ENCODE peak calls at places on chromosomes 13 and 19, in seven cellular contexts. S, W, B, O, P, Z and N are unnamed samples.

GRCh38 chr13:64958106-64958505 is 2272.0 kb downstream of the PCDH9 start:
- DNase-seq in S (no peak), W (no peak), B (no peak), O (no peak), P (no peak), Z (no peak), N (no peak)

GRCh38 chr19:50362030-50362412 is 3.4 kb downstream of the NAPSA start:
- DNase-seq in S (no peak), W (no peak), B (no peak), O (no peak), P (no peak), Z (no peak), N (peak; percentile 30)

GRCh38 chr19:38043649-38044144 is 136.7 kb downstream of the SIPA1L3 start:
- DNase-seq in S (no peak), W (no peak), B (no peak), O (no peak), P (no peak), Z (no peak), N (no peak)

GRCh38 chr19:13098291-13099072 is 4.2 kb downstream of the LYL1 start:
- DNase-seq in S (no peak), W (no peak), B (no peak), O (no peak), P (no peak), Z (peak; percentile 65), N (peak; percentile 32)

GRCh38 chr13:53151692-53152421 is 123.2 kb downstream of the OLFM4 start:
- DNase-seq in S (peak; percentile 68), W (no peak), B (no peak), O (peak; percentile 44), P (peak; percentile 33), Z (peak; percentile 11), N (peak; percentile 75)

GRCh38 chr19:45254044-45254531 is 3.0 kb downstream of the MARK4 start:
- DNase-seq in S (no peak), W (no peak), B (no peak), O (no peak), P (no peak), Z (no peak), N (peak; percentile 10)

GRCh38 chr13:39119422-39119821 is 81.2 kb downstream of the NHLRC3 start:
- DNase-seq in S (no peak), W (no peak), B (no peak), O (no peak), P (no peak), Z (no peak), N (no peak)

GRCh38 chr19:54517483-54517882 is 14.9 kb downstream of the LAIR2 start:
- DNase-seq in S (peak; percentile 72), W (no peak), B (no peak), O (peak; percentile 37), P (peak; percentile 33), Z (peak; percentile 48), N (peak; percentile 74)

GRCh38 chr13:109843695-109844094 is 57.3 kb upstream of the IRS2 start:
- DNase-seq in S (no peak), W (no peak), B (no peak), O (no peak), P (peak; percentile 32), Z (no peak), N (no peak)
- TF ChIP-seq CTCF in S (no peak), W (no peak), B (no peak), O (no peak), P (no peak), Z (no peak), N (no peak)

GRCh38 chr19:4831351-4832340 is at the start of gene TICAM1:
- DNase-seq in S (peak; percentile 40), W (peak; percentile 88), B (no peak), O (peak; percentile 90), P (peak; percentile 84), Z (peak; percentile 77), N (peak; percentile 77)
- TF ChIP-seq CTCF in S (no peak), W (no peak), B (no peak), O (no peak), P (peak; percentile 12), Z (peak; percentile 3), N (no peak)

GRCh38 chr13:37014609-37015008 is 14.0 kb downstream of the EXOSC8 start:
- DNase-seq in S (no peak), W (no peak), B (peak; percentile 10), O (no peak), P (no peak), Z (no peak), N (no peak)
- TF ChIP-seq CTCF in S (no peak), W (no peak), B (no peak), O (no peak), P (no peak), Z (no peak), N (no peak)

GRCh38 chr19:36330226-36330625 is 48.8 kb downstream of the ZFP14 start:
- DNase-seq in S (no peak), W (no peak), B (no peak), O (no peak), P (no peak), Z (no peak), N (no peak)

DNA sequence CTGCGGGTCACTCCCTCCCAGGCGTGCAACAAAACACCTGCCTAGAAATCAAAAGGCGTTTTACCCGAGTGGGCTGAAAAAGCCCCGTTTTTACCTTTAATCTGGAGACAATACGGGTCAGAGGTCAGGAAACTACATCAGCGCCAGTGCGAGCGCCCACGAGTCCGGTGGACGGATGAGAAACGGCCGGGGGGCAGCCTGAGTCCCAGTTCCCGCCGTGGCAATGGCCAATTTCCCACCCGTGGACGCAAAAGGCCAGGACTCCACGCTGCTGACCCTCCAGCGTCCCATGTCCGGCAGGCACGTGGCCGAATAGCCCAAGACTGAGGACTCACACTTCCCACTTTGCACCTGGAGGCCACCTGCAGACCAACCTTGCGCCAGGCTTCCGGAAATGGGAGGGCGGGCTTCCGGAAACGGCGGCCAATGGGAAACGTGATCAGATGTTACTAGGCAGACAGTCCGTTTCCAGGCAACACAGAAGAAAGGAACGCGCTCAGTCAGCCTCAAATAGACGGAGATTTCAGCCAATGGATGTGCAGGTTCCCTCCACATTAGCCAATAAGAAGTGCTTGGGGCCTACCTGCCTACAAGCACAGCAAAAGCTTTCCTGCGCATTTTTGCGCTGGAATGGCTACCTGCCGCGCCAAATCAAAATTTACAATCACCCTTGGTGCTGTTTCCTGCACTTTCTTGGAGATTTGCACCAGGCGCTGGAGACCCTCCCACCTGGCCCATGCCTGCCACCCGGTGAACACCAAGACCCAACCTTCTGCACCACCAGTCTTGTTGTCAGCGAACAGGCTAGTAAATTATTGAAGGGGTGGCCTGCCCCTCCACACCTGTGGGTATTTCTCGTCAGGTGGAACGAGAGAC is 47.4 kb downstream of the ZFP14 start:
- DNase-seq in S (peak; percentile 85), W (peak; percentile 89), B (peak; percentile 65), O (peak; percentile 68), P (peak; percentile 88), Z (peak; percentile 96), N (peak; percentile 86)
- TF ChIP-seq CTCF in S (no peak), W (peak; percentile 5), B (peak; percentile 3), O (no peak), P (no peak), Z (no peak), N (no peak)